ENCODE peak calls at places on chromosomes 2 and 18, in ten cellular contexts. C is suprapubic skin, P is adrenal gland, K is tibial nerve, F is K562, D is NB4, L is heart left ventricle, W is ovary, I is H1, B is A549. U is an unnamed sample.

GRCh38 chr2:212364106-212364505 is 174.5 kb downstream of the ERBB4 start:
- DNase-seq in C (no peak), P (no peak), K (no peak), F (no peak), D (no peak), L (no peak), W (no peak), I (no peak), B (no peak), U (no peak)

GRCh38 chr2:176251928-176252327 is 17.3 kb upstream of the MTX2 start:
- DNase-seq in C (no peak), P (no peak), K (no peak), F (no peak), D (peak), L (no peak), W (no peak), I (no peak), B (no peak), U (no peak)

GRCh38 chr2:70553334-70553583 is 367 bp downstream of the TGFA start:
- DNase-seq in C (no peak), P (peak), K (no peak), F (no peak), D (no peak), L (no peak), W (no peak), I (peak), B (no peak), U (no peak)

GRCh38 chr18:12288406-12288762 is 19.7 kb upstream of the TUBB6 start:
- DNase-seq in C (peak), P (no peak), K (no peak), F (no peak), D (no peak), L (no peak), W (no peak), I (no peak), B (no peak), U (no peak)

GRCh38 chr2:49021170-49021743 is 133.1 kb downstream of the FSHR start:
- DNase-seq in C (no peak), P (no peak), K (no peak), F (no peak), D (no peak), L (no peak), W (no peak), I (no peak), B (no peak), U (no peak)

GRCh38 chr2:240605867-240606743 is 19.2 kb upstream of the GPR35 start:
- DNase-seq in C (peak), P (no peak), K (no peak), F (no peak), D (no peak), L (peak), W (no peak), I (no peak), B (no peak), U (no peak)

GRCh38 chr2:25161055-25161781 is 7.2 kb downstream of the POMC start:
- DNase-seq in C (no peak), P (peak), K (peak), F (no peak), D (no peak), L (peak), W (peak), I (peak), B (no peak), U (peak)

GRCh38 chr18:21997207-21998143 is 171.9 kb upstream of the GATA6 start:
- DNase-seq in C (no peak), P (no peak), K (no peak), F (peak), D (peak), L (no peak), W (peak), I (no peak), B (peak), U (peak)

DNA sequence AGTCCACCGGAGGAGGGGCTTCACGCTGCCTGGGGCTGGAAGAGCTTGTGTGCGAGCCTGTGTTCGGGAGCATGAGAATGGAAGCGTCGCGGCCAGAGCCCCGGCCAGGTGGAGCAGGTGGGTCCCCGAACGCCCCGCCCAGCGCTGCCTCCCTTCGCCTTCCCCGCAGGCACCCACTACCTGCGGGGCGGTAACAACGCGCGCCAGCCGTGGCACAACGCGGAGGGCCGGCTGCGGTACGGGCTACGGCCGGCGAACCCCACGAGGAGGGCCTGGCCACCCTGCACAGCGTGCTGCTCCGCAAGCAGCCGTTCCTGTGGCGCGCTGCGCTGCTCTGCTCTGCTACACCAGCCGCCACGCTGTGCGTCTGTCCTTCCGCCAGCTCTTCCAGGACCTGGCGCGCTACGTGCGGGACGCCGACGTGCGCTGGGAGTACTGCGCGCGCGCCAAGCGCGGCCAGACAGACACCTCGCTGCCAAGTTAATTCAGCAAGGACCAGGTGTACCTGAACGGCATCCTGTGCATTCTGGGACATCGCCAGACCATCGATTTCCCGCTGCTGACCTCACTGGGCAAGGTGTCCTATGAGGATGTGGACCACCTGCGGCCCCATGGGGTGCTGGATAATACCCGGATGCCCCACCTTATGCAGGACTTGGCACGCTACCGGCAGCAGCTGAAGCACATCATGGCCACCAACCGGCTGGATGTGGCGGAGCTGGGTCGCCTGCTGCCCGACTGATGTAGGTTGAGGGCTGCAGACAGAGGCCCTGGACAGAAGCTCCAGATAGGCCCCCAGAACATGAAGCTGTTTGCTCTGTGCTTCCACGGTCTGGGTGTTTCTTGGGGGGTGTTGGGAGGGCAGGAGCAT is 200.6 kb downstream of the NAPG start:
- DNase-seq in C (no peak), P (no peak), K (no peak), F (no peak), D (no peak), L (no peak), W (no peak), I (no peak), B (no peak), U (no peak)
- TF ChIP-seq POLR2A in C (no peak), P (no peak), K (no peak), F (no peak), D (no peak), L (no peak), W (no peak), I (no peak), B (no peak), U (no peak)

DNA sequence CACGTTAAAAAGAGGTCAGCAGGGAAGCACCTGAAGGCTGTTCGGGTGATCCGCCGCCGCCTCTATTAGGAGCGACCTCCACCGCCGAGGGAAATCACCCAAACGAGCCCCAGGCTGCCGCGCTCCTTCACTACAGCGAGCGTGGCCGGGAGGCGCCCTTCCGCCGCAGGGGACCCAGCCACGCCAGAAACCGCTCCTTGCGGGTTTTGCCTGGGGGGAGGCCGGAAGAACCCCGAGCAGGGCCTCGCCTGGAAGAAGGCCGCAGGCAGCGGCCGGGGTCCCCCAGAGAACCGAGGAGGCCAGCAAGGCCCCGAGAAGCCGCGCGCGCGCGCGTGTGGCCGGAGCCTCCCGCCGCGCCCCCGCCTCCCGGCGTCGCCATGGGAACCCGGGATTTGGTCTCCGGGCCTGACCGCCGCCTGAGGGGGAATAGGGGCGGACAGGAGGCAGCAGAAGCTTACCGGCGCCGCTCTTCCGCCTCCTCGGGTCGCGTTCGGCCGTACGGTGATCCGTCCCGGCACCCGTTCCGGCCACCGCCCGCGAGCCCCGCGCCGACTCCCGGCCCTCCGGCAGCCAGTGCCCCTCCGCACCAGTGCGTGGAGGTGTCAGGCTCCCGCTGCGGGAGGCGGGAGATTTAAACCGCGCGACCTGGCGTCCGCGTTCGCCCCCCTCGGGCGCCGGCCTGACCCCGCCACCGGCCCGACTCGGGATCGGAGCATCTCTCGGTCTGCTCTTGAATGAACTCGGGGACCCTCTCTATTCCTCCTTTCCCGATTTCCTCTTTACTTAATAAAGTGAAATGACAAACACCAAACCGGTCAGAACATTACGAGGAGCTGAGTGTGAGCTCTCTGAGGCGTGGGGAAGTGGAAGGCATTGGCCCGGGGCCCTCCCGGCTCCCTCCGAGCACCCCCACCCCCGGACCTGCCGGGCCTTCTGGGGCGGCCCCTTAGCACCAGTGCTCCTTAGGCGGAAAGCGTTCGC is at the start of gene ICA1L:
- DNase-seq in C (peak), P (peak), K (peak), F (peak), D (peak), L (peak), W (peak), I (peak), B (peak), U (peak)
- TF ChIP-seq POLR2A in C (no peak), P (no peak), K (no peak), F (peak), D (peak), L (no peak), W (no peak), I (no peak), B (peak), U (peak)

GRCh38 chr2:10300997-10301945 is 1.4 kb upstream of the HPCAL1 start:
- DNase-seq in C (no peak), P (no peak), K (no peak), F (no peak), D (no peak), L (no peak), W (peak), I (no peak), B (no peak), U (no peak)

GRCh38 chr2:10301946-10302478 is 692 bp upstream of the HPCAL1 start:
- DNase-seq in C (no peak), P (no peak), K (no peak), F (no peak), D (no peak), L (no peak), W (no peak), I (no peak), B (no peak), U (no peak)

GRCh38 chr2:10303174-10303633 is 500 bp downstream of the HPCAL1 start:
- DNase-seq in C (no peak), P (no peak), K (no peak), F (no peak), D (no peak), L (no peak), W (peak), I (no peak), B (no peak), U (no peak)

GRCh38 chr2:10303634-10304378 is 1.1 kb downstream of the HPCAL1 start:
- DNase-seq in C (no peak), P (peak), K (no peak), F (peak), D (peak), L (no peak), W (peak), I (peak), B (no peak), U (peak)

GRCh38 chr2:10302479-10303173 is at the start of gene HPCAL1:
- DNase-seq in C (peak), P (peak), K (peak), F (peak), D (peak), L (peak), W (peak), I (peak), B (peak), U (peak)
- TF ChIP-seq POLR2A in C (no peak), P (peak), K (peak), F (peak), D (peak), L (peak), W (peak), I (no peak), B (peak), U (no peak)

DNA sequence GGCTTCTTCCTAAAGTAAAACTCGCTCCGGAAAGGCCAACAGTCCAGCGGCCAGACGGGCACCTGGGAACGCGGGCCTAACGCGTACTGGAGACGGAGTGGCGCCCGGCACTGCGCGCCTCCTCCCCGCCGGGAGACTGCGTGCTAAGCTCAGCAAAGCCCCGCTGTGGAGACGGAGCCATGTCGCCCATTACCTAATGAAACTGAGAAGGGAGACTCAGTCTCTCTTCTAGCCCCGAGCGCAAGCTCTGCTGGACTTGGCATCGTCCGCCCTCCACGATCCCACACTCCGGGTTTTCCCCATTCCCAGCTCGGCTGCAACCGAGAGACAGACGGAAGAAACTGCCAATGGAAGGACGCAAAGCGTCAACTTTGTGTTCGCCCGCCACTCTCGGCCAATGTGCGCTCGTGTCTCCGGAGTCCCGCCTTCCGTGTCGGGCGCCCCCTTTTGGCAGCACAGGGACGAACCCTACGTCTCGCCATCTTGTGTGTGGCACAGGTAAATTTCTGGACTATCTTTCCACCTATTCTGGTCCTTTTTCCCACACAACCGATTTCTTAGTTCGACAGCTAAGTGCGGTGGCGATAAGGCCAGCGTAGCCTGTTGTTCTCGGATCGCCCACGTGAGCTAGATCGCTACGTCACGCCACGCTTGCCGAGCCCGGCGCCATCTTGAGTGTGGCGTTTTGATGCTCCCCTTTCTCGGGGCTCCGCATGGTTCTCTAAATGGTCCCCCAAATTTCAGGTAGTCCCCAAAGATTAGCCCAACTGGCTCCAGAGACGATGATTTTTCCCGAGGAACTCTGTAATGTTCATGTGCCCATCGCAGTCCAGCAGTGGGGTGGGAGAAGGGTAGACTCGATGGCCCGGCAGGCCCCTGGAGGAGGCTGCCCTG is 1.3 kb upstream of the PTMA start:
- DNase-seq in C (peak), P (peak), K (peak), F (peak), D (peak), L (peak), W (peak), I (peak), B (peak), U (peak)
- TF ChIP-seq POLR2A in C (peak), P (peak), K (peak), F (peak), D (peak), L (no peak), W (peak), I (no peak), B (peak), U (peak)

DNA sequence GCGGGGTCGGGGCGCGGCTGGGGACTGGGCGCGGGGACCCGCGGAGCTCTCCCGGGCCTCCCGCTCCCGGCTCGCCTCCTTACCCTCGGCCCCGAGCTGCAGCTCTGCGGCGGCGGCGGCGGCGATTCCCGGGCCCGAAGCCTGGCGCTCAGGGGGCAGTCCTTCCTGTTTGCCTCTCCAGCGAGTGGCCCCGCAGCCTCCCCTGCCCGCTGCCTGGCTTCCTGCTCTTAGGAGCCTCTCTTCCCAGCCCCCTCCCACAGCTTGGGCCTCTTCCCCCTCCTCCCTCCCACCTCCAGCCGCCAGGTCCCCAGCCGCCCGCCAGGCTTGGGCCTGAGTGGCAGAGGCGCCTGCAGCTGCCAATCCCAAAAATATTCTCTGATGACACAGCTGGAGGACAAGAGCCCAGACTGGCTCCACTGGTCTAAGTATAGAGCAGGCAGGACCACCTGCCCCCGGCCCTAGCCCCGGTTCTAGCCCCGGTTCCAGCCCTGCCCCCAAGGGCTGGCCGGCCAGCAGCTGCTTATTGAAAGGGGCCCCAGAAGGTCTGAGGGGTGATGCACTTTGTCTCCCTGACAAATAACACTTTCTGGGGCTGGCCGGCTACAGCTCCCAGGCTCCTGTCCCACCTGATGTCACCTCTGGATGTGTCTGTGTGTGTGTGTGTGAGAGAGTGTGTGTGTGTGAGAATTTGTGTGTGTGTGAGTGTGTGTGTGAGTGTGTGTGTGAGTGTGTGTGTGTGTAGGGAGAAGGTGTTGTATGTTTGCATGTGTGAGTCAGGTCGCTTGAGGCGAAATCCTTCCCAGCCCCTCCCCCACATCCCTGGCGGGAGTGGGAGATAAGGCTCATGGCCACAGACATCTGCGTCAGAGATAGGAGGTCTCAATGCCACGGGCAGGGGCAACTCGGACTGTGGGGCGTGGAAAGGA is at the start of gene OBSL1:
- DNase-seq in C (no peak), P (peak), K (no peak), F (peak), D (peak), L (peak), W (peak), I (peak), B (peak), U (no peak)
- TF ChIP-seq POLR2A in C (no peak), P (peak), K (no peak), F (peak), D (no peak), L (no peak), W (peak), I (no peak), B (peak), U (no peak)

GRCh38 chr2:217903859-217904613 is 98.8 kb downstream of the TNS1 start:
- DNase-seq in C (peak), P (peak), K (peak), F (no peak), D (no peak), L (peak), W (peak), I (no peak), B (no peak), U (no peak)
- TF ChIP-seq POLR2A in C (no peak), P (peak), K (peak), F (no peak), D (no peak), L (no peak), W (peak), I (no peak), B (no peak), U (no peak)

GRCh38 chr18:3596324-3597158 is 146.6 kb downstream of the TGIF1 start:
- DNase-seq in C (no peak), P (peak), K (peak), F (peak), D (peak), L (peak), W (peak), I (no peak), B (no peak), U (no peak)
- TF ChIP-seq POLR2A in C (no peak), P (peak), K (no peak), F (no peak), D (no peak), L (no peak), W (no peak), I (no peak), B (no peak), U (peak)

GRCh38 chr18:23531912-23532311 is 28.6 kb downstream of the RMC1 start:
- DNase-seq in C (no peak), P (no peak), K (no peak), F (no peak), D (no peak), L (no peak), W (no peak), I (no peak), B (no peak), U (no peak)
- TF ChIP-seq POLR2A in C (no peak), P (no peak), K (no peak), F (no peak), D (no peak), L (no peak), W (no peak), I (no peak), B (no peak), U (no peak)

GRCh38 chr18:1050012-1050657 is 145.5 kb downstream of the ADCYAP1 start:
- DNase-seq in C (no peak), P (no peak), K (no peak), F (peak), D (peak), L (no peak), W (no peak), I (no peak), B (no peak), U (no peak)
- TF ChIP-seq POLR2A in C (no peak), P (no peak), K (no peak), F (no peak), D (no peak), L (no peak), W (no peak), I (no peak), B (no peak), U (no peak)